ENCODE peak calls at places on chromosomes 3 and 15, in seven cellular contexts. S is heart right ventricle; U is effector memory CD4-positive, alpha-beta T cell; I is hepatocyte; E is uterus; V is pancreas; B is iPS DF 6.9. C is an unnamed sample.

GRCh38 chr3:87920549-87920948 is 138.3 kb downstream of the CGGBP1 start:
- DNase-seq in V (no peak), I (no peak), S (no peak), E (no peak), B (no peak), U (no peak), C (no peak)

GRCh38 chr15:84599906-84600305 is 903 bp upstream of the ZSCAN2 start:
- DNase-seq in V (no peak), B (no peak), I (no peak), U (no peak), E (no peak), S (no peak), C (no peak)

GRCh38 chr3:64460877-64461276 is 226.9 kb downstream of the ADAMTS9 start:
- DNase-seq in V (no peak), S (no peak), E (no peak), U (no peak), I (no peak), B (no peak), C (no peak)

GRCh38 chr3:50411229-50411628 is 51.9 kb upstream of the TMEM115 start:
- DNase-seq in U (no peak), I (no peak), E (no peak), V (no peak), S (no peak), B (no peak), C (no peak)

GRCh38 chr3:29255854-29256696 is 24.8 kb upstream of the RBMS3 start:
- DNase-seq in E (no peak), U (no peak), B (no peak), S (no peak), V (no peak), I (no peak), C (no peak)

GRCh38 chr3:188133646-188134045 is 20.3 kb upstream of the LPP start:
- DNase-seq in I (no peak), V (no peak), E (no peak), B (no peak), S (no peak), U (no peak), C (no peak)

GRCh38 chr3:31462050-31462569 is 70.6 kb upstream of the STT3B start:
- DNase-seq in B (no peak), I (peak; percentile 65), V (no peak), E (no peak), U (peak; percentile 24), S (no peak), C (no peak)

GRCh38 chr15:90539789-90540188 is 10.1 kb downstream of the CRTC3 start:
- DNase-seq in I (no peak), S (no peak), V (no peak), U (no peak), E (no peak), B (no peak), C (no peak)

GRCh38 chr3:72953325-72953956 is 43.2 kb upstream of the PPP4R2 start:
- DNase-seq in S (no peak), I (peak; percentile 38), U (no peak), B (no peak), E (peak; percentile 34), V (no peak), C (no peak)

GRCh38 chr3:171248426-171249115 is 211.6 kb downstream of the TNIK start:
- DNase-seq in B (no peak), S (no peak), V (no peak), E (no peak), I (no peak), U (no peak), C (no peak)

GRCh38 chr15:72285402-72285801 is 13.0 kb upstream of the PARP6 start:
- DNase-seq in I (no peak), S (no peak), U (no peak), E (no peak), V (no peak), B (no peak), C (no peak)

GRCh38 chr15:67937153-67937761 is 97.4 kb upstream of the RNU6-1 start:
- DNase-seq in E (no peak), B (no peak), U (no peak), S (no peak), I (no peak), V (no peak), C (no peak)

GRCh38 chr3:149382091-149382467 is 4.6 kb upstream of the TM4SF1 start:
- DNase-seq in U (no peak), I (no peak), B (no peak), E (no peak), S (no peak), V (no peak), C (no peak)

GRCh38 chr15:84840741-84841429 is 23.7 kb downstream of the ALPK3 start:
- DNase-seq in E (peak; percentile 74), V (peak; percentile 80), I (peak; percentile 73), U (no peak), S (peak; percentile 73), B (no peak), C (peak; percentile 84)

GRCh38 chr3:71917540-71917939 is 132.6 kb upstream of the PROK2 start:
- DNase-seq in B (no peak), V (no peak), E (no peak), I (no peak), S (no peak), U (no peak), C (no peak)

GRCh38 chr3:158313344-158313927 is 203.5 kb downstream of the RSRC1 start:
- DNase-seq in S (no peak), E (no peak), U (no peak), B (no peak), V (no peak), I (peak; percentile 43), C (no peak)

GRCh38 chr3:185207931-185208746 is 45.7 kb downstream of the EHHADH start:
- DNase-seq in V (no peak), S (no peak), E (no peak), B (no peak), U (no peak), I (no peak), C (no peak)

DNA sequence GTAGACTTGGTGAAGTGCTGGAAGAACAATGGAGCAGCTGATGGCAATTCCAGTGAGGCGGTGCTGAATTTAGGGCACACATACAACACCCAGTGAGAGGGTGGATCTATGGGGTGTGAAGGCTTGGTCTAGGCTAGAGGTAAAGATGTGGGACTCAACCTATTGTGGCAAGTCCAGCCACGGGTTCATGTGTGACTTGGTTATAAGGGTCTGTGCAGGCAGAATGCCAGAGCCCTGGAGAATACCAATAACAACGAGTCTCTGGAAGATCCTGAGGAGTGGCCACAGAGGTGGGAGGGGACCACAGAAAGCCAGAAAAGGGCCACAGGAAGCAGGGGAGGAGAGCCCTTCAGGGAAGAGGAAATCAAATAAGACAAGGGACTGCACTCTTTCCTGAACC is 55.0 kb downstream of the VGLL4 start:
- DNase-seq in S (no peak), I (no peak), E (no peak), B (no peak), V (no peak), U (no peak), C (no peak)
- H3K4me1 ChIP-seq in S (peaks cover 65% of the 10 kb centered on the region), I (peaks cover 43% of the 10 kb centered on the region), E (peaks cover 13% of the 10 kb centered on the region), B (peaks cover 19% of the 10 kb centered on the region), V (peaks cover 31% of the 10 kb centered on the region), U (no peaks in the 10 kb centered on the region), C (peaks cover 47% of the 10 kb centered on the region)

GRCh38 chr3:32712506-32713055 is 27.6 kb downstream of the CNOT10 start:
- DNase-seq in V (no peak), S (no peak), B (no peak), U (no peak), E (no peak), I (no peak), C (no peak)

GRCh38 chr3:32708672-32709283 is 23.8 kb downstream of the CNOT10 start:
- DNase-seq in B (no peak), V (no peak), I (no peak), U (no peak), E (no peak), S (no peak), C (no peak)

GRCh38 chr3:32706348-32707025 is 21.5 kb downstream of the CNOT10 start:
- DNase-seq in E (no peak), U (no peak), I (no peak), S (no peak), B (no peak), V (no peak), C (no peak)

GRCh38 chr3:32707026-32707370 is 22.0 kb downstream of the CNOT10 start:
- DNase-seq in E (no peak), U (no peak), B (no peak), S (no peak), V (no peak), I (no peak), C (no peak)

DNA sequence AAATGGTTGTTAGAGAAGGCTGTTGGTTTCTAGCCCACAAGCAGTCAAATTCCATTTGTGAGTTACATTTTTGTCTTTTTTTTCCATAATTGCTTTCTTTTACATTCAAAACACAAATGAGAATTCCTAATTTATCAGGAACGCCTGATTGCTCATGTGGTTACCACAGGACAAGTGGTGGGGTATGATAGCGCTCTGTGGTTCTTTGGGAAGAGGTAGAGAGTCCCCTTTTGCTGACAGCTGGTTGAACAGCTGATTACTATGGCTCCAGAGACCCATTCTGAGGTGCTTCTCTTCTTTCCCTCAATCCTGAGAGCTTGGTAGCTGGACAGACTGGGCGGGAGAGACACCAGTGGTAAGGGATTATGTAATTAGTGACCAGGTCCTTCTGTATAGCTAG is 24.4 kb downstream of the CNOT10 start:
- DNase-seq in I (no peak), U (no peak), S (no peak), V (no peak), E (no peak), B (no peak), C (no peak)
- H3K4me3 ChIP-seq in I (no peak overlapping the region), U (no peak overlapping the region), S (no peak overlapping the region), V (no peak overlapping the region), E (no peak overlapping the region), B (no peak overlapping the region), C (no peak overlapping the region)

GRCh38 chr15:25057574-25057973 is 102.8 kb downstream of the SNRPN start:
- DNase-seq in B (no peak), I (no peak), S (no peak), U (no peak), E (peak; percentile 4), V (no peak), C (no peak)

GRCh38 chr15:25054943-25055342 is 100.2 kb downstream of the SNRPN start:
- DNase-seq in V (no peak), B (no peak), S (no peak), E (no peak), U (no peak), I (no peak), C (no peak)

GRCh38 chr15:25058080-25058785 is 103.4 kb downstream of the SNRPN start:
- DNase-seq in U (no peak), E (peak; percentile 3), B (no peak), S (no peak), I (no peak), V (peak; percentile 32), C (no peak)

GRCh38 chr15:25055356-25056068 is 100.7 kb downstream of the SNRPN start:
- DNase-seq in B (no peak), U (no peak), S (no peak), E (peak; percentile 8), I (no peak), V (no peak), C (no peak)

GRCh38 chr15:25056484-25057429 is 102.0 kb downstream of the SNRPN start:
- DNase-seq in E (peak; percentile 11), I (no peak), V (no peak), U (no peak), B (peak; percentile 11), S (no peak), C (no peak)
- H3K9me3 ChIP-seq in E (no peaks in the 10 kb centered on the region), I (peaks cover 59% of the 10 kb centered on the region), V (peaks cover 22% of the 10 kb centered on the region), U (peaks cover 93% of the 10 kb centered on the region), B (peaks cover 3% of the 10 kb centered on the region), S (peaks cover 21% of the 10 kb centered on the region), C (peaks cover 94% of the 10 kb centered on the region)

DNA sequence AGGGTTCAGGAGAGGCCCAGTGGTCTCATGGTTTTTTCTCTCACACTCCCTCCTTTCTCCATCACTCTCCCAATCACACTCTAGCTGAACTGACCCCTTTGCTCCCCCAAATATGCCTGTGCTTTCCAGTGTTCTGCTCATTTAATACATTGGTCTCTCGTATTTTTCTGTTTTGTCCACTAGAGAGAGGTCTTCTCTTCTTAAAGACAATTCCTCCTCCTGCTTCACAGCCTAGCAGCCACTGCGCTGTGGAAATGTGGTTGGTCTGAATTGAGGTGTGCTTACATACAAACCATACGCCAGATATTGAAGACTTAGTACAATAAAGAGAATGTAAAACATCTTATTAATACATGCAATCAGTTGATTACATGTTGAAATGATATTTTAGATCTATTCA is 60.6 kb upstream of the XCR1 start:
- DNase-seq in S (no peak), U (no peak), E (no peak), I (peak; percentile 31), B (no peak), V (no peak), C (no peak)
- H3K4me1 ChIP-seq in S (no peaks in the 10 kb centered on the region), U (no peaks in the 10 kb centered on the region), E (no peaks in the 10 kb centered on the region), I (no peaks in the 10 kb centered on the region), B (no peaks in the 10 kb centered on the region), V (no peaks in the 10 kb centered on the region), C (peaks cover 2% of the 10 kb centered on the region)